ENCODE peak calls at places on chromosomes 11 and 22, in five cellular contexts. E is stimulated activated CD8-positive, alpha-beta memory T cell treated with anti-CD3 and anti-CD28 coated beads, Interleukin-7, amount 100 ng/mL, for 1 hour; L is T-helper 9 cell; H is WTC11; R is NCI-H1436. S is an unnamed sample.

GRCh38 chr11:9662273-9662672 is 1.6 kb upstream of the SWAP70 start:
- DNase-seq in E (no peak), L (no peak), H (no peak), R (no peak), S (no peak)

GRCh38 chr11:14642873-14643696 is 519 bp upstream of the PDE3B start:
- DNase-seq in E (no peak), L (no peak), H (no peak), R (no peak), S (no peak)

GRCh38 chr11:2531277-2531986 is 86.6 kb downstream of the KCNQ1 start:
- DNase-seq in E (peak), L (peak), H (peak), R (peak), S (peak)

GRCh38 chr22:29272624-29273023 is 4.6 kb downstream of the EWSR1 start:
- DNase-seq in E (no peak), L (no peak), H (no peak), R (no peak), S (no peak)

GRCh38 chr11:47915407-47916137 is 64.8 kb upstream of the PTPRJ start:
- DNase-seq in E (no peak), L (peak), H (no peak), R (peak), S (peak)

GRCh38 chr11:65425105-65425970 is 2.7 kb downstream of the NEAT1 start:
- DNase-seq in E (peak), L (peak), H (no peak), R (no peak), S (no peak)

GRCh38 chr11:62545437-62546243 is 966 bp downstream of the AHNAK start:
- DNase-seq in E (no peak), L (peak), H (peak), R (no peak), S (peak)

GRCh38 chr11:119756169-119756568 is 27.2 kb upstream of the NECTIN1 start:
- DNase-seq in E (no peak), L (no peak), H (no peak), R (no peak), S (no peak)

GRCh38 chr22:19058713-19059451 is 63.3 kb downstream of the DGCR2 start:
- DNase-seq in E (no peak), L (no peak), H (no peak), R (no peak), S (no peak)

GRCh38 chr22:36284171-36284571 is 31.2 kb downstream of the APOL1 start:
- DNase-seq in E (no peak), L (no peak), H (no peak), R (no peak), S (no peak)

GRCh38 chr22:33519140-33519973 is 400.9 kb downstream of the LARGE1 start:
- DNase-seq in E (no peak), L (no peak), H (peak), R (peak), S (peak)

GRCh38 chr22:50581950-50582561 is 593 bp downstream of the CHKB start:
- DNase-seq in E (no peak), L (peak), H (no peak), R (no peak), S (no peak)

GRCh38 chr11:4960877-4961276 is 5.4 kb upstream of the OR51A2 start:
- DNase-seq in E (no peak), L (no peak), H (no peak), R (no peak), S (no peak)

GRCh38 chr22:36923458-36923784 is 10.0 kb downstream of the CSF2RB start:
- DNase-seq in E (no peak), L (no peak), H (no peak), R (no peak), S (no peak)

GRCh38 chr11:44349328-44349727 is 39.4 kb upstream of the ALX4 start:
- DNase-seq in E (no peak), L (no peak), H (no peak), R (no peak), S (no peak)

GRCh38 chr11:975824-976223 is 50.2 kb downstream of the AP2A2 start:
- DNase-seq in E (no peak), L (no peak), H (peak), R (no peak), S (peak)

GRCh38 chr11:116400081-116400480 is 372.7 kb downstream of the BUD13 start:
- DNase-seq in E (no peak), L (no peak), H (no peak), R (no peak), S (no peak)

GRCh38 chr11:4511267-4511666 is 28.8 kb downstream of the OR52K1 start:
- DNase-seq in E (no peak), L (no peak), H (no peak), R (no peak), S (no peak)

GRCh38 chr22:49010086-49010863 is 817.4 kb downstream of the BRD1 start:
- DNase-seq in E (no peak), L (no peak), H (no peak), R (no peak), S (no peak)

GRCh38 chr22:24521791-24522245 is 26.7 kb downstream of the UPB1 start:
- DNase-seq in E (no peak), L (no peak), H (peak), R (peak), S (no peak)

GRCh38 chr11:69601346-69601975 is 39.5 kb upstream of the CCND1 start:
- DNase-seq in E (no peak), L (no peak), H (no peak), R (no peak), S (no peak)

GRCh38 chr22:47558828-47559700 is 796.6 kb downstream of the TBC1D22A start:
- DNase-seq in E (no peak), L (no peak), H (no peak), R (no peak), S (no peak)

GRCh38 chr11:15590131-15590530 is 475.4 kb downstream of the INSC start:
- DNase-seq in E (no peak), L (no peak), H (no peak), R (no peak), S (no peak)

GRCh38 chr11:33931032-33931431 is 39.2 kb upstream of the LMO2 start:
- DNase-seq in E (no peak), L (no peak), H (no peak), R (no peak), S (no peak)

GRCh38 chr11:44199816-44200215 is 104.3 kb downstream of the EXT2 start:
- DNase-seq in E (no peak), L (no peak), H (no peak), R (no peak), S (no peak)

GRCh38 chr11:74325649-74326645 is 14.5 kb upstream of the P4HA3 start:
- DNase-seq in E (no peak), L (no peak), H (no peak), R (no peak), S (no peak)

GRCh38 chr11:113593698-113594308 is 112.3 kb downstream of the TMPRSS5 start:
- DNase-seq in E (no peak), L (no peak), H (no peak), R (no peak), S (no peak)

GRCh38 chr11:6357222-6357621 is 33.1 kb upstream of the SMPD1 start:
- DNase-seq in E (no peak), L (no peak), H (no peak), R (no peak), S (no peak)

GRCh38 chr11:19978668-19979518 is 181.4 kb downstream of the DBX1 start:
- DNase-seq in E (no peak), L (no peak), H (no peak), R (no peak), S (no peak)

S was measured in nephron progenitor cell.